ENCODE peak calls at places on chromosomes 11 and 22, in six cellular contexts. U, O, N, F, J and L are unnamed samples. For H3K4me1 and H3K9me3, the result is how much of the 10 kb centered on the place peaks cover.

GRCh38 chr22:45998638-45999378 is 21.8 kb upstream of the WNT7B start:
- DNase-seq in U (no peak), O (no peak), N (no peak), F (peak), J (peak), L (no peak)

GRCh38 chr22:47337161-47337621 is 574.7 kb downstream of the TBC1D22A start:
- DNase-seq in U (peak), O (no peak), N (no peak), F (no peak), J (no peak), L (no peak)

GRCh38 chr22:35663371-35663770 is 15.1 kb downstream of the APOL6 start:
- DNase-seq in U (no peak), O (no peak), N (no peak), F (no peak), J (no peak), L (no peak)

GRCh38 chr11:3824714-3825472 is 15.9 kb downstream of the RHOG start:
- DNase-seq in U (no peak), O (peak), N (peak), F (peak), J (peak), L (peak)

GRCh38 chr11:83195176-83195531 is 1.6 kb downstream of the ANKRD42 start:
- DNase-seq in U (peak), O (no peak), N (no peak), F (no peak), J (no peak), L (no peak)

GRCh38 chr11:92703431-92703830 is 266.0 kb upstream of the MTNR1B start:
- DNase-seq in U (peak), O (no peak), N (no peak), F (peak), J (no peak), L (no peak)

GRCh38 chr11:62603072-62603408 is 1.4 kb upstream of the MTA2 start:
- DNase-seq in U (no peak), O (no peak), N (no peak), F (peak), J (no peak), L (no peak)

GRCh38 chr11:92391866-92392265 is 167.2 kb downstream of the FAT3 start:
- DNase-seq in U (no peak), O (no peak), N (no peak), F (no peak), J (no peak), L (no peak)

GRCh38 chr11:1399386-1400167 is 9.8 kb downstream of the BRSK2 start:
- DNase-seq in U (no peak), O (no peak), N (no peak), F (no peak), J (no peak), L (no peak)

GRCh38 chr11:45649544-45650165 is 15.8 kb downstream of the CHST1 start:
- DNase-seq in U (no peak), O (no peak), N (no peak), F (no peak), J (peak), L (no peak)

GRCh38 chr22:27107005-27107404 is 449.6 kb downstream of the MIAT start:
- DNase-seq in U (no peak), O (no peak), N (no peak), F (no peak), J (no peak), L (no peak)

GRCh38 chr11:10730151-10730550 is 20.9 kb upstream of the CTR9 start:
- DNase-seq in U (no peak), O (no peak), N (no peak), F (no peak), J (no peak), L (no peak)

GRCh38 chr11:86058360-86058759 is 10.5 kb downstream of the PICALM start:
- DNase-seq in U (no peak), O (no peak), N (no peak), F (no peak), J (no peak), L (no peak)

GRCh38 chr11:86061483-86061882 is 7.4 kb downstream of the PICALM start:
- DNase-seq in U (no peak), O (no peak), N (no peak), F (no peak), J (no peak), L (no peak)

GRCh38 chr11:86063536-86063935 is 5.3 kb downstream of the PICALM start:
- DNase-seq in U (no peak), O (no peak), N (no peak), F (no peak), J (no peak), L (no peak)

GRCh38 chr11:86062719-86063118 is 6.2 kb downstream of the PICALM start:
- DNase-seq in U (no peak), O (no peak), N (no peak), F (no peak), J (no peak), L (no peak)

DNA sequence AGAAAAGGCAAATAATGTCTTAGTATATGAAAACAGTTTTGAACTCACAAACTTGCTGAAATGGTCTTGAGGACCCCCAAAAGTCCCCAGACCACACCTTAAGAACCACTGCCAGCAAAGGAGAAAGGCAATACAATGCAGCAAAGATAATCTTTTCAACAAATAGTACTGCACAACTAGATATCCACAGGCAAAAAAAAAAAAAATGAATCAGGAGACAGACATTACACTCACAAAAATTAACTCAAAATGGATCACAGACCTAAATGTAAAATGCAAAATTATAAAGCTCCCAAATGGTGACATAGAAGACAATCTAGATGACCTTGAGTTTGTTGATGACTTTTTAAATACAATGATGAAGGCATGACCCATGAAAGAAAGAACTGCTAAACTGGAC is 8.3 kb downstream of the PICALM start:
- DNase-seq in U (no peak), O (no peak), N (no peak), F (no peak), J (no peak), L (no peak)
- H3K4me1 ChIP-seq in U (under half), O (under half), N (half or more), F (half or more), J (half or more), L (under half)

GRCh38 chr11:79244175-79244804 is 196.5 kb downstream of the TENM4 start:
- DNase-seq in U (peak), O (peak), N (no peak), F (no peak), J (no peak), L (no peak)

GRCh38 chr11:79243412-79244174 is 197.2 kb downstream of the TENM4 start:
- DNase-seq in U (no peak), O (peak), N (no peak), F (no peak), J (no peak), L (no peak)

GRCh38 chr11:79241205-79241604 is 199.6 kb downstream of the TENM4 start:
- DNase-seq in U (no peak), O (no peak), N (no peak), F (no peak), J (no peak), L (no peak)

GRCh38 chr11:79241842-79242241 is 199.0 kb downstream of the TENM4 start:
- DNase-seq in U (no peak), O (no peak), N (no peak), F (no peak), J (no peak), L (no peak)

GRCh38 chr11:79242616-79243015 is 198.2 kb downstream of the TENM4 start:
- DNase-seq in U (no peak), O (no peak), N (no peak), F (no peak), J (no peak), L (no peak)
- TF ChIP-seq POLR2A in U (no peak), O (no peak), N (no peak), F (no peak), J (no peak), L (no peak)

DNA sequence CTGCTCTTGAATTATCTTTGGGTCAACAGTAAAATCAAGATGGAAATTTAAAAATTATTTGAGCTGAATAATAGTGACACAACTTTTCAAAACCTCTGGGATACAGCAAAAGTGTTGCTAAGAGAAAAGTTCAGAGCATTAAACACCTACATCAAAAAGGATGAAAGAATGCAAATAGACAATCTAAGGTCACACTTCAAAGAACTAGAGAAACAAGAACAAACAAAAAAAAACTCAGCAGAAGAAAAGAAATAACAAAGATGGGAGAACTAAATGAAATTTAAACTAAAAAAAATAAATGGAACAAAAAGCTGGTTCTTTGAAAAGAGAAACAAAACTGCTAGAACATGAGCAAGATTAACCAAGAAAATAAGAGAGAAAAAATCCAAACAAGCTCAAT is 15.0 kb upstream of the TMEM45B start:
- DNase-seq in U (no peak), O (no peak), N (no peak), F (no peak), J (no peak), L (no peak)
- H3K9me3 ChIP-seq in U (under half), O (under half), N (under half), F (under half), J (under half), L (under half)

DNA sequence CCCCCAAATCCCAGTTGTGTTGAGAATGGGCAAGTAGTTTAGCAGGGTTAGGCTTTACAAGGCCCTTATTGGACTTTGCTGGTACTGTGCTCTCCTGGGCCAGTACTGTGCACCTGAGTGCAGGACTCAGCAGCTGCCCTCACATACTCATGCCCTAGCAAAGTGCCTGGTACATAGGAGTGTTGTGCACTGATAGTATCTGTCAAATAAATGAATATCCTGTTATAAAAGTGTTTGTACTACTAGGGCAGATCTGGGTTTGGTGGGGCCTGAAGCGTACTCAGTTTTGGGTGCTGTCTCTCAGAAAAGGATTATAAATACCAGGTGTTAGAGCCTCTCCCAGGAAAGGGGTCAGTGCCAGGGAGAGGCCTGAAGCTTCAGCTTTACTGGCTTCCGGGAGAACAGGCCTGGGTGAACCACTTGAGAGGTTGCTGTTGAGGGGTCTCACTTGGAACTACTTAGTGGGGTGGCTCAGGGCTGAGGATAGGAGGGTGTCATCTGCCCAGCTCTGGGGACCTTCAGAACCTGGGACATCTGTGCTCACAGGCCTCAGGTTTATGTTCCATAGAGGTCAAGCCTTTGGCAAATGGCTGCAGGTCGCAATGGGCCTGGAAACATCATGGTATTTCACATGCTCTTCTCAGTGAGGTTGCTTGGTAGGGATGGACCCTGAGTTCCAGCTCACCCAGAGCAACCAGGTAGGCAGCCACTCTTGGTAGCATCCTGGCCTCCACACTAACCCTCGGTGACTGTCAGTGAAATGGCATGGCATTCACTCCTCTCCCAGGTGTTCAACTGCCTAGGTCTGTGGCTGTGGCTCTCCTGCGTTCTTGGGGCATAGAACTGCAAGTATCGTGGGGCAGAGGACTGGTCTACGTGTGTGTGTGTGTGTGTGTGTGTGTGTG is 106.1 kb downstream of the ZBTB16 start:
- DNase-seq in U (no peak), O (no peak), N (no peak), F (no peak), J (no peak), L (no peak)
- H3K4me1 ChIP-seq in U (under half), O (half or more), N (half or more), F (half or more), J (half or more), L (half or more)

DNA sequence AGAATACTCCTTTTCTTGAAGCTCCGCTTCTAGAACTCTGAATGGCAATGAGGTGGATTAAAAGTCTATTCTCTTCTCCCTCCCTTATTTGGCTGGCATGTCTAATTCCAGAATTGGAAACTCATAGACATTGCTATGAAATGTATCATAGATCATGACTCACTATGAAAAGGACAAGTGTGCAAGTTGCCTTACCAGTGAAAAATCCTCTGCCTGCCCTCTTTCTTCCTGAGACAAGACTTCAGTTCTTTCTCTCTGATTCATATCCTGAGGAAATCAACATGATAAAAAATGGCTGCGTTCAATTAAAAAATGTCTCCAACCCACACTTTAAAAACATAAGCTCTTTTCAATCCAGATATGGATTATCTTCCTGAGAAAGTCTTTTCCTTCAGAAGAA is 73.2 kb upstream of the BLID start:
- DNase-seq in U (peak), O (peak), N (no peak), F (no peak), J (no peak), L (no peak)
- TF ChIP-seq POLR2A in U (peak), O (no peak), N (no peak), F (no peak), J (no peak), L (no peak)

DNA sequence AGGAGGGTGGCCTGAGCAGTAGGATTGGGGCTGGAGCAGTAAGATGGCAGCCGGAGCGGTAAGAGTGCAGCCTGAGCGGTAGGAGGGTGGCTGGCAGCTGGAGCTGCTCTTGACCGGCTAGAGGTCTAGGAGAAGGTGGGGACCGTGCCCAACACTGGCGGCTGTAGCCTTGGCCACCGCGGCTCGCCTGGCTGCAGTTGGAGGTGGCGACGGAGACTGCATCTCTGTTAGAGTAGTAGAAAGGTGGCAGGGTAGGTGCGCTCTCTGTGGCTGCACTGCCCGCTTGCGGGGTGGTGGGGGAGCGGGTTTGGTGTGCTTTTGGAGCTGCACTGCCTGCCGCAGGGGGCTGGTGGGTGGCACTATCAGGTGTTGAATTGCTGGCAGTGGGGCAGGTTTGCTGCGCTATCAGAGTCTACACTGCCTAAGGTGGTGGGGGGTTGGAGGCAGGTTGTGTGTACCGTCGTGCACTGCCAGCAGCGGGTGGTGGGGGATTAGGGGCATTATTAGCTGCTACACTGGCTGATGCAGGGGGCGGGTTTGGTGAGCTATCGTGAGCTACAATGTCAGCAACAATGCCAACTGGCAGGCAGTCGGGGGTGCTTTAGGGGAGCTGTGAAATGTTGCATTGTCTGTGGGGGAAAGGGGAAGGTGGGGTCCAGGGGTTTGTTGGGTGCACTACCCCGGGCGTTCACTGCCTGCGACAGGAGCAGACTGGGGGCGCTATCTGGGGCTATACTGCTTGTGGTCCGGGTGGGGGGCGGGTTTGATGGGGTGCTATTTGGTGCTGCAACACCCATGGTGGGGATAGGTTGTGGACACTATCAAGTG is 4461.3 kb upstream of the OR11H1 start:
- DNase-seq in U (no peak), O (no peak), N (no peak), F (no peak), J (peak), L (no peak)
- H3K9me3 ChIP-seq in U (under half), O (under half), N (under half), F (under half), J (under half), L (under half)

DNA sequence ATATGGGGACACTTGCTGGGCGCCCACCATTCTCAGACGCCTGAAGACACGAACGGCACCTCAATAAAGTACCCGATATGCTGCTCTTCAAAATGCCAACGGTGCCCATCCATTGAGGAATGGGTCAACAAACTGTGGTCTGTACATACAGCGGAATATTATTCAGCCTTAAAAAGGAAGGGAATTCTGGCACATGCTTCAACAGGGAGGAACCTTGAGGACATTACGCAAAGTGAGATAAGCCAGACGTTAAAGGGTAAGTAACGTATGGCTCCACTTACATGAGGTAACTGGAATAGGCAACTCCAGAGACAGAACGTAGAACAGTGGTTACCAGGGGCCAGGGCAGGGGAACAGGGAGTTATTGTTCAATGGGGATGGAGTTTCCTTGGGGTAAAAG is 28.0 kb downstream of the PRDM10 start:
- DNase-seq in U (no peak), O (no peak), N (no peak), F (no peak), J (no peak), L (no peak)
- H3K4me1 ChIP-seq in U (under half), O (under half), N (under half), F (under half), J (under half), L (under half)